ENCODE peak calls at places on chromosomes 3 and 15, in seven cellular contexts. One of them, this sample, is unnamed.

GRCh38 chr3:37441689-37442088 is 267.3 kb upstream of the LRRFIP2 start:
- DNase-seq in CD4-positive, alpha-beta memory T cell: no peak
- DNase-seq in lower leg skin: no peak
- DNase-seq in SK-N-MC: no peak
- DNase-seq in AG09309: no peak
- DNase-seq in NB4: no peak
- DNase-seq in brain microvascular endothelial cell: no peak
- DNase-seq in this sample: no peak

GRCh38 chr15:97023131-97023844 is 692.8 kb downstream of the NR2F2 start:
- DNase-seq in SK-N-MC: no peak
- DNase-seq in lower leg skin: no peak
- DNase-seq in CD4-positive, alpha-beta memory T cell: no peak
- DNase-seq in AG09309: no peak
- DNase-seq in brain microvascular endothelial cell: peak
- DNase-seq in NB4: peak
- DNase-seq in this sample: peak

GRCh38 chr15:73632670-73633058 is 525 bp downstream of the NPTN start:
- DNase-seq in CD4-positive, alpha-beta memory T cell: no peak
- DNase-seq in lower leg skin: peak
- DNase-seq in brain microvascular endothelial cell: no peak
- DNase-seq in SK-N-MC: no peak
- DNase-seq in NB4: peak
- DNase-seq in AG09309: no peak
- DNase-seq in this sample: no peak

GRCh38 chr3:162738778-162739177 is 1242.2 kb downstream of the OTOL1 start:
- DNase-seq in AG09309: no peak
- DNase-seq in SK-N-MC: no peak
- DNase-seq in CD4-positive, alpha-beta memory T cell: no peak
- DNase-seq in NB4: no peak
- DNase-seq in lower leg skin: no peak
- DNase-seq in brain microvascular endothelial cell: peak
- DNase-seq in this sample: no peak

GRCh38 chr3:44130249-44130648 is 111.4 kb upstream of the TOPAZ1 start:
- DNase-seq in SK-N-MC: no peak
- DNase-seq in CD4-positive, alpha-beta memory T cell: no peak
- DNase-seq in brain microvascular endothelial cell: no peak
- DNase-seq in NB4: no peak
- DNase-seq in AG09309: no peak
- DNase-seq in lower leg skin: no peak
- DNase-seq in this sample: no peak

GRCh38 chr3:194375473-194375872 is 5.9 kb upstream of the LRRC15 start:
- DNase-seq in brain microvascular endothelial cell: no peak
- DNase-seq in lower leg skin: no peak
- DNase-seq in SK-N-MC: no peak
- DNase-seq in CD4-positive, alpha-beta memory T cell: no peak
- DNase-seq in NB4: no peak
- DNase-seq in AG09309: no peak
- DNase-seq in this sample: no peak

GRCh38 chr3:187807086-187807862 is 62.0 kb upstream of the BCL6 start:
- DNase-seq in lower leg skin: no peak
- DNase-seq in brain microvascular endothelial cell: peak
- DNase-seq in AG09309: peak
- DNase-seq in CD4-positive, alpha-beta memory T cell: no peak
- DNase-seq in NB4: no peak
- DNase-seq in SK-N-MC: no peak
- DNase-seq in this sample: peak

GRCh38 chr15:34239151-34239761 is 14.4 kb downstream of the EMC4 start:
- DNase-seq in AG09309: peak
- DNase-seq in brain microvascular endothelial cell: peak
- DNase-seq in CD4-positive, alpha-beta memory T cell: no peak
- DNase-seq in NB4: no peak
- DNase-seq in lower leg skin: no peak
- DNase-seq in SK-N-MC: no peak
- DNase-seq in this sample: peak

GRCh38 chr3:197749601-197750395 is at the start of gene FYTTD1:
- DNase-seq in NB4: peak
- DNase-seq in SK-N-MC: peak
- DNase-seq in CD4-positive, alpha-beta memory T cell: peak
- DNase-seq in lower leg skin: peak
- DNase-seq in brain microvascular endothelial cell: peak
- DNase-seq in AG09309: no peak
- DNase-seq in this sample: peak

GRCh38 chr15:77187751-77188464 is 117.0 kb upstream of the TSPAN3 start:
- DNase-seq in NB4: peak
- DNase-seq in SK-N-MC: no peak
- DNase-seq in brain microvascular endothelial cell: peak
- DNase-seq in CD4-positive, alpha-beta memory T cell: no peak
- DNase-seq in AG09309: no peak
- DNase-seq in lower leg skin: peak
- DNase-seq in this sample: no peak

GRCh38 chr3:9846931-9847488 is 3.2 kb upstream of the RPUSD3 start:
- DNase-seq in lower leg skin: no peak
- DNase-seq in NB4: no peak
- DNase-seq in AG09309: no peak
- DNase-seq in CD4-positive, alpha-beta memory T cell: no peak
- DNase-seq in SK-N-MC: no peak
- DNase-seq in brain microvascular endothelial cell: no peak
- DNase-seq in this sample: no peak

GRCh38 chr3:29718661-29719065 is 437.8 kb downstream of the RBMS3 start:
- DNase-seq in lower leg skin: no peak
- DNase-seq in CD4-positive, alpha-beta memory T cell: no peak
- DNase-seq in brain microvascular endothelial cell: no peak
- DNase-seq in NB4: no peak
- DNase-seq in AG09309: no peak
- DNase-seq in SK-N-MC: no peak
- DNase-seq in this sample: no peak

GRCh38 chr15:74964794-74965193 is 8.2 kb upstream of the RPP25 start:
- DNase-seq in lower leg skin: no peak
- DNase-seq in SK-N-MC: no peak
- DNase-seq in brain microvascular endothelial cell: peak
- DNase-seq in AG09309: no peak
- DNase-seq in CD4-positive, alpha-beta memory T cell: no peak
- DNase-seq in NB4: no peak
- DNase-seq in this sample: no peak

GRCh38 chr3:133733226-133733625 is 13.0 kb upstream of the TF start:
- DNase-seq in NB4: no peak
- DNase-seq in AG09309: no peak
- DNase-seq in lower leg skin: no peak
- DNase-seq in brain microvascular endothelial cell: no peak
- DNase-seq in CD4-positive, alpha-beta memory T cell: no peak
- DNase-seq in SK-N-MC: no peak
- DNase-seq in this sample: no peak

GRCh38 chr15:75590239-75590638 is 11.1 kb upstream of the PTPN9 start:
- DNase-seq in NB4: no peak
- DNase-seq in SK-N-MC: no peak
- DNase-seq in AG09309: no peak
- DNase-seq in brain microvascular endothelial cell: no peak
- DNase-seq in CD4-positive, alpha-beta memory T cell: no peak
- DNase-seq in lower leg skin: no peak
- DNase-seq in this sample: no peak

GRCh38 chr3:126523745-126524428 is at the start of gene CHST13:
- DNase-seq in brain microvascular endothelial cell: no peak
- DNase-seq in AG09309: no peak
- DNase-seq in CD4-positive, alpha-beta memory T cell: no peak
- DNase-seq in lower leg skin: no peak
- DNase-seq in SK-N-MC: no peak
- DNase-seq in NB4: peak
- DNase-seq in this sample: no peak
- H3K4me3 ChIP-seq in brain microvascular endothelial cell: peak
- H3K4me3 ChIP-seq in AG09309: peak
- H3K4me3 ChIP-seq in CD4-positive, alpha-beta memory T cell: no peak
- H3K4me3 ChIP-seq in lower leg skin: no peak
- H3K4me3 ChIP-seq in SK-N-MC: peak
- H3K4me3 ChIP-seq in NB4: peak
- H3K4me3 ChIP-seq in this sample: peak

DNA sequence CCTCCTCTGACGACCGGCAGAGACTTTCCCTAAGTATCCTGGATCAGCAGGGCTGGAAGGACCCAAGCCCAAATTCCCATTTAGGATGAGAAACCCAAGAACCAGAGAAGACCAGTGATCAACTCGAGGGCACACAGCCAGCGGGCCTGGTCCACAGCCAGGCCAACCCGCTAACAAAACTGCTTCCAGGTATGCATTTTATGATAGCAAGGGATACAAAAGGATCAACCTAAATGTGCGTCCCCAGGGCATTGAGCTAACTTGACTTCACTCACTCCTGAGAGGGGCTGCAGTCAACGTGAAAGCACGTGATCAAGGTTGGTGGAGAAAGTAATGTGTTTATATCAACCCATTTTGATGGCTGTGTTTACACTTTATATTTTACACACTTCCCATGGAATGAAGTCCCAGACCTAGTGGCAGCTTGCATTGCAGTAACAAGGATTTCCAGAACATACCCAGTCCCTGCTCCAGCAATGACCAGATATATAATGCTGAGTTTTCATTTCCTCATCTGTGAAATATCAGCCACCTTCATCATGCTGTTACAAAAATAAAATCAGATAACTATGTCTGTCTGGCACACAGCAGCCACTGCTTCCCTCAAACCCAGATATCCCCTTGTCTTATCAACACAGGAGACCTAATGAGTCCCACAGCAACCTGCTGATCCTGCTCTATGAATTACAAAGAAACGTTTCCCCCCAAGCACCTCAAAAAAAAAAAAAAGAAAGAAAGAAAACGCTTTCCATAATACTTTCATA is 2.1 kb downstream of the KLHL6 start:
- DNase-seq in SK-N-MC: no peak
- DNase-seq in NB4: no peak
- DNase-seq in AG09309: no peak
- DNase-seq in lower leg skin: no peak
- DNase-seq in CD4-positive, alpha-beta memory T cell: no peak
- DNase-seq in brain microvascular endothelial cell: no peak
- DNase-seq in this sample: no peak
- H3K4me3 ChIP-seq in SK-N-MC: no peak
- H3K4me3 ChIP-seq in NB4: peak
- H3K4me3 ChIP-seq in AG09309: no peak
- H3K4me3 ChIP-seq in lower leg skin: no peak
- H3K4me3 ChIP-seq in CD4-positive, alpha-beta memory T cell: peak
- H3K4me3 ChIP-seq in brain microvascular endothelial cell: no peak
- H3K4me3 ChIP-seq in this sample: no peak

DNA sequence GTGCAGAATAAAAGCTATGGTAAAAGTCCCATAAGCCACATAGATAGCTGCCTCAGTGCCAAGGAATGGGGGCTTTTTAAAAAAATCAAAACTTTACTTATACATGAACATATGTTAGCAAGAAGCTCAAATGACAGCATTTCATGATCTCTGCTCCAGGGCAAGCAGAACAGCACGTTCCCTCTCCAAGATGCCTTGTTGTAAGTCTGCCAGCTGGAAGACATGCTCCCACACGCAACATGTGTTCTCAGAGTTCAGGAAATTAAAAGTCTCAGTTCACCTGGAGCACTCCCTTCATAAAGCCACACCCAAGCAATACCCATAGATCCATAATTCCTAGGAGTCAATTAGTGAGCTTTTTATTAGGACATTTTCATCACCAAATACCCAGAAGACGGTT is 52.2 kb downstream of the ABI3BP start:
- DNase-seq in CD4-positive, alpha-beta memory T cell: no peak
- DNase-seq in AG09309: no peak
- DNase-seq in NB4: no peak
- DNase-seq in SK-N-MC: no peak
- DNase-seq in brain microvascular endothelial cell: no peak
- DNase-seq in lower leg skin: peak
- DNase-seq in this sample: peak
- H3K4me3 ChIP-seq in CD4-positive, alpha-beta memory T cell: no peak
- H3K4me3 ChIP-seq in AG09309: no peak
- H3K4me3 ChIP-seq in NB4: no peak
- H3K4me3 ChIP-seq in SK-N-MC: no peak
- H3K4me3 ChIP-seq in brain microvascular endothelial cell: no peak
- H3K4me3 ChIP-seq in lower leg skin: no peak
- H3K4me3 ChIP-seq in this sample: no peak

GRCh38 chr3:13727890-13728289 is 152.0 kb downstream of the WNT7A start:
- DNase-seq in CD4-positive, alpha-beta memory T cell: no peak
- DNase-seq in lower leg skin: no peak
- DNase-seq in NB4: no peak
- DNase-seq in AG09309: no peak
- DNase-seq in brain microvascular endothelial cell: no peak
- DNase-seq in SK-N-MC: no peak
- DNase-seq in this sample: no peak
- H3K4me3 ChIP-seq in CD4-positive, alpha-beta memory T cell: no peak
- H3K4me3 ChIP-seq in lower leg skin: no peak
- H3K4me3 ChIP-seq in NB4: no peak
- H3K4me3 ChIP-seq in AG09309: no peak
- H3K4me3 ChIP-seq in brain microvascular endothelial cell: no peak
- H3K4me3 ChIP-seq in SK-N-MC: no peak
- H3K4me3 ChIP-seq in this sample: no peak

GRCh38 chr3:158111861-158112260 is 2.0 kb downstream of the RSRC1 start:
- DNase-seq in lower leg skin: no peak
- DNase-seq in CD4-positive, alpha-beta memory T cell: no peak
- DNase-seq in brain microvascular endothelial cell: no peak
- DNase-seq in SK-N-MC: no peak
- DNase-seq in AG09309: no peak
- DNase-seq in NB4: peak
- DNase-seq in this sample: no peak
- H3K4me3 ChIP-seq in lower leg skin: no peak
- H3K4me3 ChIP-seq in CD4-positive, alpha-beta memory T cell: no peak
- H3K4me3 ChIP-seq in brain microvascular endothelial cell: no peak
- H3K4me3 ChIP-seq in SK-N-MC: no peak
- H3K4me3 ChIP-seq in AG09309: no peak
- H3K4me3 ChIP-seq in NB4: peak
- H3K4me3 ChIP-seq in this sample: no peak

GRCh38 chr3:47476644-47477199 is 981 bp upstream of the SCAP start:
- DNase-seq in NB4: no peak
- DNase-seq in brain microvascular endothelial cell: no peak
- DNase-seq in SK-N-MC: no peak
- DNase-seq in AG09309: no peak
- DNase-seq in CD4-positive, alpha-beta memory T cell: no peak
- DNase-seq in lower leg skin: no peak
- DNase-seq in this sample: no peak
- H3K4me3 ChIP-seq in NB4: peak
- H3K4me3 ChIP-seq in brain microvascular endothelial cell: no peak
- H3K4me3 ChIP-seq in SK-N-MC: peak
- H3K4me3 ChIP-seq in AG09309: peak
- H3K4me3 ChIP-seq in CD4-positive, alpha-beta memory T cell: peak
- H3K4me3 ChIP-seq in lower leg skin: no peak
- H3K4me3 ChIP-seq in this sample: no peak

GRCh38 chr3:100403956-100404548 is 2.7 kb downstream of the LNP1 start:
- DNase-seq in CD4-positive, alpha-beta memory T cell: no peak
- DNase-seq in lower leg skin: no peak
- DNase-seq in NB4: no peak
- DNase-seq in SK-N-MC: peak
- DNase-seq in brain microvascular endothelial cell: no peak
- DNase-seq in AG09309: no peak
- DNase-seq in this sample: no peak
- H3K4me3 ChIP-seq in CD4-positive, alpha-beta memory T cell: no peak
- H3K4me3 ChIP-seq in lower leg skin: no peak
- H3K4me3 ChIP-seq in NB4: peak
- H3K4me3 ChIP-seq in SK-N-MC: peak
- H3K4me3 ChIP-seq in brain microvascular endothelial cell: no peak
- H3K4me3 ChIP-seq in AG09309: no peak
- H3K4me3 ChIP-seq in this sample: peak

GRCh38 chr3:24494616-24495333 is at the start of gene THRB:
- DNase-seq in CD4-positive, alpha-beta memory T cell: no peak
- DNase-seq in brain microvascular endothelial cell: no peak
- DNase-seq in NB4: no peak
- DNase-seq in SK-N-MC: no peak
- DNase-seq in AG09309: no peak
- DNase-seq in lower leg skin: peak
- DNase-seq in this sample: no peak
- H3K4me3 ChIP-seq in CD4-positive, alpha-beta memory T cell: no peak
- H3K4me3 ChIP-seq in brain microvascular endothelial cell: peak
- H3K4me3 ChIP-seq in NB4: no peak
- H3K4me3 ChIP-seq in SK-N-MC: peak
- H3K4me3 ChIP-seq in AG09309: peak
- H3K4me3 ChIP-seq in lower leg skin: peak
- H3K4me3 ChIP-seq in this sample: peak